ENCODE peak calls at places on chromosomes 6 and 20, in four cellular contexts. I, U, B and J are unnamed samples.

GRCh38 chr20:25280574-25281535 is 33.0 kb downstream of the PYGB start:
- DNase-seq in I (no peak), U (no peak), B (no peak), J (no peak)

GRCh38 chr6:20126789-20127653 is 85.2 kb downstream of the MBOAT1 start:
- DNase-seq in I (peak; percentile 92), U (no peak), B (peak; percentile 18), J (peak; percentile 83)

GRCh38 chr6:3808189-3808588 is 41.0 kb upstream of the FAM50B start:
- DNase-seq in I (no peak), U (no peak), B (no peak), J (no peak)

GRCh38 chr20:35315199-35316020 is 23.2 kb upstream of the FAM83C start:
- DNase-seq in I (no peak), U (no peak), B (no peak), J (no peak)

GRCh38 chr6:4287811-4288244 is 152.5 kb upstream of the ECI2 start:
- DNase-seq in I (no peak), U (no peak), B (peak; percentile 4), J (no peak)

GRCh38 chr6:68226460-68226859 is 408.6 kb upstream of the ADGRB3 start:
- DNase-seq in I (no peak), U (no peak), B (no peak), J (peak; percentile 6)

GRCh38 chr6:108927927-108928326 is 79.7 kb downstream of the ARMC2 start:
- DNase-seq in I (no peak), U (no peak), B (no peak), J (no peak)

GRCh38 chr6:81759782-81760181 is 7.3 kb upstream of the TENT5A start:
- DNase-seq in I (no peak), U (peak; percentile 74), B (no peak), J (no peak)

GRCh38 chr6:35719830-35720733 is 16.8 kb upstream of the ARMC12 start:
- DNase-seq in I (no peak), U (no peak), B (peak; percentile 57), J (peak; percentile 34)

GRCh38 chr20:61332016-61332975 is 80.2 kb downstream of the CDH4 start:
- DNase-seq in I (no peak), U (no peak), B (no peak), J (no peak)

GRCh38 chr20:46970937-46971630 is 76.4 kb downstream of the EYA2 start:
- DNase-seq in I (peak; percentile 71), U (peak; percentile 66), B (no peak), J (peak; percentile 90)

GRCh38 chr6:85677243-85677956 is 34.7 kb upstream of the SYNCRIP start:
- DNase-seq in I (no peak), U (no peak), B (no peak), J (no peak)